ENCODE peak calls at places on chromosomes 11 and 22, in four cellular contexts. M is A549, O is K562, F is HepG2. N is an unnamed sample.

GRCh38 chr11:113805640-113806039 is 26.0 kb downstream of the CLDN25 start:
- DNase-seq in M (no peak), O (no peak), F (no peak), N (no peak)

GRCh38 chr11:2109541-2110019 is 29.6 kb downstream of the IGF2 start:
- DNase-seq in M (no peak), O (no peak), F (peak), N (no peak)

GRCh38 chr11:34773826-34774225 is 142.4 kb downstream of the APIP start:
- DNase-seq in F (no peak), M (no peak), O (no peak), N (no peak)

GRCh38 chr11:104339383-104339831 is 175.5 kb upstream of the PDGFD start:
- DNase-seq in F (no peak), O (no peak), M (no peak), N (no peak)

GRCh38 chr11:19691815-19692214 is 20.8 kb upstream of the NAV2 start:
- DNase-seq in F (no peak), M (no peak), O (no peak), N (no peak)

GRCh38 chr11:68002943-68003845 is 703 bp downstream of the UNC93B1 start:
- DNase-seq in F (no peak), M (no peak), O (peak), N (no peak)

GRCh38 chr22:38467904-38468760 is at the start of gene KDELR3:
- DNase-seq in M (peak), O (peak), F (no peak), N (no peak)

GRCh38 chr11:69930081-69931059 is 111.2 kb upstream of the FGF3 start:
- DNase-seq in F (no peak), M (no peak), O (no peak), N (no peak)

GRCh38 chr22:20243545-20244249 is 24.4 kb downstream of the RTN4R start:
- DNase-seq in O (peak), M (peak), F (no peak), N (no peak)

GRCh38 chr22:38955250-38955775 is 2.1 kb upstream of the APOBEC3A start:
- DNase-seq in O (no peak), F (no peak), M (no peak), N (no peak)

GRCh38 chr11:44775366-44776356 is 48.9 kb downstream of the TSPAN18 start:
- DNase-seq in O (peak), F (peak), M (peak), N (no peak)

GRCh38 chr22:38089474-38089851 is 5.5 kb upstream of the SLC16A8 start:
- DNase-seq in O (no peak), M (no peak), F (no peak), N (no peak)

GRCh38 chr11:34792814-34793241 is 123.4 kb downstream of the APIP start:
- DNase-seq in M (no peak), O (no peak), F (peak), N (no peak)

GRCh38 chr11:112292785-112293407 is 32.2 kb upstream of the PLET1 start:
- DNase-seq in M (no peak), O (no peak), F (no peak), N (no peak)

GRCh38 chr11:131305005-131305404 is 65.4 kb upstream of the NTM start:
- DNase-seq in M (no peak), F (no peak), O (no peak), N (no peak)

GRCh38 chr22:24506802-24507438 is 11.8 kb downstream of the UPB1 start:
- DNase-seq in F (peak), O (no peak), M (peak), N (no peak)

GRCh38 chr22:44709881-44710400 is 7.9 kb downstream of the PRR5 start:
- DNase-seq in F (no peak), M (no peak), O (peak), N (no peak)

GRCh38 chr11:69538840-69539239 is 57.4 kb downstream of the LINC01488 start:
- DNase-seq in O (no peak), M (no peak), F (no peak), N (no peak)

GRCh38 chr11:69010361-69010891 is 2.6 kb downstream of the MRGPRF start:
- DNase-seq in F (no peak), O (no peak), M (no peak), N (no peak)

GRCh38 chr11:107331728-107332127 is 125.9 kb downstream of the CWF19L2 start:
- DNase-seq in O (no peak), M (no peak), F (no peak), N (no peak)

GRCh38 chr11:72661486-72661885 is 12.7 kb downstream of the PDE2A start:
- DNase-seq in M (no peak), O (no peak), F (no peak), N (no peak)

GRCh38 chr11:114785820-114786219 is 107.5 kb downstream of the NXPE2 start:
- DNase-seq in O (no peak), M (no peak), F (no peak), N (no peak)

GRCh38 chr11:8288166-8288772 is 24.6 kb upstream of the LMO1 start:
- DNase-seq in F (no peak), M (no peak), O (no peak), N (no peak)

GRCh38 chr11:8289426-8290047 is 25.9 kb upstream of the LMO1 start:
- DNase-seq in F (no peak), O (no peak), M (no peak), N (peak)

GRCh38 chr11:8291421-8292350 is 28.0 kb upstream of the LMO1 start:
- DNase-seq in F (no peak), O (no peak), M (no peak), N (peak)

GRCh38 chr11:8288824-8289223 is 25.1 kb upstream of the LMO1 start:
- DNase-seq in F (no peak), M (no peak), O (no peak), N (peak)

GRCh38 chr11:8290122-8290810 is 26.6 kb upstream of the LMO1 start:
- DNase-seq in O (no peak), F (no peak), M (no peak), N (no peak)
- TF ChIP-seq PHF8 in O (no peak), F (no peak), M (no peak), N (no peak)

GRCh38 chr11:17014321-17014773 is at the start of gene PLEKHA7:
- DNase-seq in M (peak), O (no peak), F (peak), N (no peak)

GRCh38 chr11:17013548-17014320 is 480 bp downstream of the PLEKHA7 start:
- DNase-seq in O (no peak), F (peak), M (peak), N (no peak)

GRCh38 chr11:17012179-17012578 is 2.0 kb downstream of the PLEKHA7 start:
- DNase-seq in F (no peak), M (no peak), O (no peak), N (no peak)

GRCh38 chr11:17010851-17011420 is 3.3 kb downstream of the PLEKHA7 start:
- DNase-seq in F (no peak), O (no peak), M (no peak), N (no peak)

DNA sequence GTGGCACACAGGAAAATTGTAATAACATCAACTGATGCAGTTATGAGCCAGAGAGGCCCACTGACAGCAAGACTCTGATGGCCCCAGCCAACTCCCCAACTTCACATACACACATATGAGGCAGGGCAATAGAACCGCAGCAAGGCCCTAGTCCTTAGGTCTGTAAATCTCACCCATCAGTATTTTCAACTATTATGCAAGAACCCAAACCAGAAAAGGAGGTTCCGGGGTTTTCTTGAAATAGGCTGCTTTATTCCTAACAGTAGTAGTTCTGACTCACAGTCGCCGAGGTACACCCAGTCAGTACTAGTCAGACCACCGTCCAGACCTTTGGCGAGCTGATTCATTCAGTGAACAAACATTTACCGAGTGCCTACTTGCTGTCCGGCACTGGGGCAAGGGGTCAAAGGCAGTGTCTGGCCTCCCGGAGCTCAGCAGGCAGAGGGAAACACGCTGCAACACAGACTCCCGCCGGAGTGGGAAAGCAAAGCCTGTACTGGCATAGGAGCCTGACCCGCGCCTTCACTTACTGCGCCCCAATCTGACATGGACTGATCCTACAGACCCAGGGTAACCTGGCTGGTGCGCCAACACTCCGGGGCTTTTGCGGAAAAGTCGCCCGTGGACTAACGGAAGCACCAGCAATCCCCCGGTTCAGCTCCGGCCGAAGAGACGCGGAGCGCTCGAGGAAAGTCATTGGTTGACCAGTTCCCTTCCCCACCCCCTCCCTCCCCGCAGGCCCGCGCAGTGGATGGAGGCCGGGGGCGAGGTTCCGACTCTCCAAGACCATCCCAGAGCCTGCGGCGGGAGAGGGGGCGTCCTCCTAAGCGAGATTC is 1.3 kb downstream of the PLEKHA7 start:
- DNase-seq in F (peak), M (peak), O (no peak), N (no peak)
- TF ChIP-seq PHF8 in F (no peak), M (no peak), O (no peak), N (no peak)

DNA sequence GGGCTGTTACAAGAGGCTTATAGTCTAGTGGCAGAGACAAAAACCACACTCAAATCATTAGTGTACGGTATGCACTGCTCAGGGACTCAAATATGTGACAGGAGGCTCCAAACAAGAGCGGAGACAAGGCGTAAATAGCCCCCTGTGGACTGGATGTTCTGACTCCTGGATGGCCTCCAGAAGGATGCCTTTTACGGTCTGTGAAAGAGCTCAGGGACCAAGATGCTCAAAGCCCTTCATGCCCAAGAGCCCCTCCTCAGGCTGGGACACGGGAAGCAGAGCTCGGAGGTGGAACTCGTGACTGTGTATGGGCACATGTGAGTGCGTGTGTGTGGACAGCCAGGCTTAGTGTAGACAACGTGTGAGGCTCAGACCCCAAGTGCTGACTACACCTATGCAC is 9.7 kb downstream of the PPM1F start:
- DNase-seq in O (no peak), M (no peak), F (no peak), N (no peak)
- TF ChIP-seq PHF8 in O (no peak), M (no peak), F (no peak), N (no peak)

DNA sequence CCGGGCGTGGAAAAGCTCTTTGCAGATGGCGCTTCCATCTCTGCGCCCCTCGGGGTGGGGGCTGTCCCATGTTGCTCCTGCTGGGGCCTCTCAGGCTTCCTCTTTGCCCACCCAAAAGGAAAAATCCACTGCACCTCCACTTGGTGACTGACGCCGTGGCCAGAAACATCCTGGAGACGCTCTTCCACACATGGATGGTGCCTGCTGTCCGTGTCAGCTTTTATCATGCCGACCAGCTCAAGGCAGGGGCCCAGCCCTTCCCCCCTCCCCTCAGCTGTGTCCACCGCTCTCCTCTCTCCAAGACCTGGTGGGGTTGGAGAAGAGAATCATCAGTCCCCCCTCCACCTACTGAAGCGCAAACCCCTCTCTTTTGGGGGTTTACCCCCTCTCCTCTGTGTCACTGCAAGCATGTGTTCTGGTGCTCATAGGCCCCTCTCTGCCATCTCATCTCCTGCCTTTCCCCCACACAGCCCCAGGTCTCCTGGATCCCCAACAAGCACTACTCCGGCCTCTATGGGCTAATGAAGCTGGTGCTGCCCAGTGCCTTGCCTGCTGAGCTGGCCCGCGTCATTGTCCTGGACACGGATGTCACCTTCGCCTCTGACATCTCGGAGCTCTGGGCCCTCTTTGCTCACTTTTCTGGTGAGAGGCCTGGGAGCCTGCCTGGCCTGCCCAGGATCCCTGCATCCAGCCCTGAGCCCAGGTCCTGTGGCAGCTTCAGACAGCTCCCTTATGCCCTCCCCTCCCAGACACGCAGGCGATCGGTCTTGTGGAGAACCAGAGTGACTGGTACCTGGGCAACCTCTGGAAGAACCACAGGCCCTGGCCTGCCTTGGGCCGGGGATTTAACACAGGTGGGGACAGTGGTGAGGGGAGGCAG is 1.8 kb downstream of the LARGE2 start:
- DNase-seq in O (no peak), F (no peak), M (no peak), N (no peak)
- TF ChIP-seq PHF8 in O (no peak), F (no peak), M (no peak), N (no peak)

DNA sequence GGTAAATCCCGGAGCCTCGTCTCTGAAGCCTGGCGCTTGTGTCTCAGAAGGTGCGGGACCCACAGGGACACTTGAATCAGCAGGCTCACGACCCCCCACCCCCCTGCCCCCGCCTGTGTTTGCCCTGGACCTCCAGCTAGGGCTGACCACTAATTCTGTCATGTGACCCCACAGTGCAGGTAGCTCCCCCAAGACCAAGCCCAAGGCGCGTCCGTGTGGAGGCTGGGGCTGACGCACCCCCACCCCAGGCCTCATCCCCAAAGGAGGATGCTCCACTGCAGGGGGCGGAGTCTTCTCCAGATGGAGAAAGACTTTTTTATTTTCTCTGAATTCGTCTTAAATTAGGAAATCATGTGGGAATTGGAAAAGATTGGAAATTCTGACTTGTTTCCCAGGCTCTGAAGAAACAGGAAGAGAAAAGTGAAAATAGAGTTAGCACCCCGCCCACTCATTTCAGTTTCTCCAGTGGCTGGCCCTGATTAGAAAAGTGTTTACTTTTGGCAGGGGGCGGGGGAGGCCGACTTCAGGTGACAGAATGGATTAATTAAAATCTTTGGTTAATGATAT is 1.0 kb upstream of the RELA start:
- DNase-seq in M (peak), O (peak), F (no peak), N (no peak)
- TF ChIP-seq PHF8 in M (no peak), O (no peak), F (no peak), N (no peak)

DNA sequence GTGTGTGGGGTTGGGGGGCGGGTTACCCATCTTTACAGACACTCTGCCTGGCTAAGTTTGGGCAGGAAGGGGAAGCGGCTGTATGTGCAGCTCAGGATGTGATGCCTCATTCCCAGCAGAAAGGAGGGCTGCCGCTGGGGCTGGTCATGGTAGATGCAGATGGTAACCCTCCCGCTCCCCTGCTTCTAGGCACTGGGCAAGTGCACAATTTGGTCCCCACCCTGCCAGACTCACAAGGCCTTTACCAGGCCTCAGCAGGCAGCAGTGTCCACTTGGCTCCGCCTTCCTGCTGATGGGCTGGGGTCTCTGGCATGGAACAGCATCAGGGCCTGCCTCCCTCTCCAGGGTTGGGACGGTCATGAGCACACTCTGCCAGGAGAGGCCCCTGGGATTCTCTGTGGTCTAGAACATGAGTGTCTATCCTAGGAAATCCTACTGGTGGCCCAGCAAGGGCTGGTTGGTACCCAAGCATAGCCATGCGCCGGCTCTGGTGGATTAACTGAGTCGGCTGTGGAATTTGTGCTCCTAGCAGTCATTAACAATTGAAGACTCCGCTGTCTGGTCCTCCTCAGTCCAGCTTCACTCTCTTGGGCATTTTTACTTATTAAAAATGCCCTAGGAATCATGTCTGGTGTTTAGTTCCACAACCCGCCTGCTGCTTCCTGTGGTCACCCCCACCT is 4.2 kb downstream of the LMO1 start:
- DNase-seq in M (no peak), F (no peak), O (no peak), N (no peak)
- TF ChIP-seq PHF8 in M (no peak), F (no peak), O (no peak), N (no peak)

DNA sequence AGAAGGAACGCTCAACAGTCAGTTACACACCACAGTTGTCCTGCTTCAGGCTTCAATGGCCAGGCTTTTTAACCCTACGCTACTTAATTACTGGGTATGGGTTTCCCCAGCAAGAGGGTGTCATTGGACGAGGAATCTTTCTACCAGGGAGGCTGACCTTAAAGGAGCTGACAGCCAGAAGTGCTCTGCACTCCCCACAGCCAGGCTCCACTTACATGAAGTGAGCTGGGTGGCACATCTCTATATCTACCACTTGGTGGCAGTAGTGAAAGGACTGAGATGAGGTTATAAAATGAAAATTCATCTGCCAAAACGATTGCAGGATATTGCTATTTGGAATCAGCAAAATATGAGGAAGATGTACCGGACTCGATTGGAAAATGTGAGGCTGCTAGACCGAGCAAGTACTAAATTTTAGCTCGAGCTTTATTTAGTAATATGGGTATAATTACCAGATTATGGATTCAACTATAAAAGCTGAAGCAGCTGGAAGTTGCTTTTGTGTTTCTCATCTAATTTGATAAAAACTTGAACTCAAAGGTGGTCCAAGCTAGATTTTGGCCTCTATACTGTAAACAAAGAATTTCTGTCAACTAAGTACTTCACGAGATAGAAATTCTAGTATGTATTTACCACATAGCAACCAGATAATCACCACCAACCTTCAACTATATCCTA is 54.0 kb upstream of the CEP126 start:
- DNase-seq in F (peak), O (peak), M (peak), N (no peak)
- TF ChIP-seq PHF8 in F (no peak), O (no peak), M (no peak), N (no peak)